ENCODE peak calls at places on chromosome 7, in five cellular contexts. N is ascending aorta, O is adrenal gland, T is cardiac muscle cell, A is upper lobe of left lung. D is an unnamed sample.
A peak's percentile ranks its signal among the peaks of the same experiment; 100 is the strongest.

GRCh38 chr7:71272509-71273214 is 140.7 kb downstream of the GALNT17 start:
- DNase-seq in A (no peak), O (no peak), N (no peak), T (no peak), D (no peak)

GRCh38 chr7:150745086-150745485 is 7.9 kb downstream of the GIMAP5 start:
- DNase-seq in T (no peak), O (no peak), N (no peak), A (no peak), D (no peak)

GRCh38 chr7:87312215-87312865 is 33.1 kb upstream of the CROT start:
- DNase-seq in A (peak; percentile 64), N (no peak), O (peak; percentile 72), T (peak; percentile 78), D (peak; percentile 46)

GRCh38 chr7:116399808-116400207 is 99.7 kb upstream of the CAV2 start:
- DNase-seq in T (peak; percentile 28), O (no peak), A (no peak), N (no peak), D (peak; percentile 22)

GRCh38 chr7:3432916-3433315 is 131.9 kb downstream of the SDK1 start:
- DNase-seq in O (no peak), T (no peak), N (no peak), A (no peak), D (no peak)

GRCh38 chr7:140617081-140617480 is 23.5 kb downstream of the DENND2A start:
- DNase-seq in A (no peak), O (no peak), T (no peak), N (no peak), D (no peak)

GRCh38 chr7:142879060-142879459 is 6.5 kb downstream of the TRPV6 start:
- DNase-seq in T (no peak), A (no peak), N (no peak), O (no peak), D (no peak)

GRCh38 chr7:102810916-102811315 is 62.1 kb downstream of the FAM185A start:
- DNase-seq in O (no peak), A (no peak), N (no peak), T (no peak), D (no peak)

GRCh38 chr7:5595545-5596045 is 172.0 kb upstream of the TNRC18 start:
- DNase-seq in A (no peak), O (no peak), N (no peak), T (no peak), D (no peak)

GRCh38 chr7:31890198-31890597 is 180.0 kb downstream of the PDE1C start:
- DNase-seq in O (no peak), A (no peak), N (no peak), T (no peak), D (no peak)

GRCh38 chr7:28068811-28069216 is 111.8 kb downstream of the JAZF1 start:
- DNase-seq in T (peak; percentile 67), N (no peak), O (no peak), A (no peak), D (peak; percentile 56)

GRCh38 chr7:2729043-2729892 is 41.3 kb downstream of the AMZ1 start:
- DNase-seq in A (no peak), O (peak; percentile 34), N (no peak), T (no peak), D (no peak)

GRCh38 chr7:153398370-153398769 is 638.8 kb downstream of the ACTR3B start:
- DNase-seq in O (no peak), N (no peak), A (no peak), T (no peak), D (no peak)

GRCh38 chr7:93150200-93150835 is 2.1 kb upstream of the SAMD9L start:
- DNase-seq in A (no peak), O (no peak), T (no peak), N (no peak), D (peak; percentile 31)

GRCh38 chr7:66140924-66141323 is 26.3 kb downstream of the CRCP start:
- DNase-seq in A (peak; percentile 81), T (peak; percentile 89), O (peak; percentile 89), N (no peak), D (peak; percentile 66)

GRCh38 chr7:78601728-78602127 is 803.2 kb downstream of the PHTF2 start:
- DNase-seq in A (no peak), T (no peak), O (no peak), N (no peak), D (no peak)

GRCh38 chr7:23404546-23405239 is 65.6 kb downstream of the IGF2BP3 start:
- DNase-seq in T (no peak), N (no peak), A (no peak), O (no peak), D (no peak)

GRCh38 chr7:133572853-133573252 is 320.0 kb downstream of the EXOC4 start:
- DNase-seq in N (no peak), A (no peak), O (no peak), T (no peak), D (no peak)

GRCh38 chr7:48087349-48087748 is 1.7 kb upstream of the UPP1 start:
- DNase-seq in N (no peak), T (peak; percentile 78), A (no peak), O (no peak), D (peak; percentile 67)

GRCh38 chr7:2800220-2800922 is 43.7 kb downstream of the GNA12 start:
- DNase-seq in T (no peak), O (peak; percentile 16), A (no peak), N (no peak), D (no peak)

GRCh38 chr7:73891178-73891885 is 30.4 kb downstream of the TMEM270 start:
- DNase-seq in N (no peak), T (no peak), A (no peak), O (no peak), D (no peak)

GRCh38 chr7:54546081-54546985 is 4.2 kb downstream of the VSTM2A start:
- DNase-seq in O (no peak), N (no peak), T (no peak), A (no peak), D (no peak)

GRCh38 chr7:69903410-69903809 is 305.1 kb downstream of the AUTS2 start:
- DNase-seq in N (no peak), O (no peak), A (no peak), T (no peak), D (no peak)

GRCh38 chr7:45435846-45436245 is 138.3 kb upstream of the ADCY1 start:
- DNase-seq in T (peak; percentile 88), N (no peak), A (no peak), O (no peak), D (peak; percentile 43)

GRCh38 chr7:107703219-107703618 is 40.7 kb upstream of the CBLL1 start:
- DNase-seq in N (no peak), A (no peak), O (no peak), T (no peak), D (no peak)

GRCh38 chr7:12607134-12607533 is 36.6 kb downstream of the SCIN start:
- DNase-seq in N (no peak), A (no peak), T (no peak), O (no peak), D (no peak)

DNA sequence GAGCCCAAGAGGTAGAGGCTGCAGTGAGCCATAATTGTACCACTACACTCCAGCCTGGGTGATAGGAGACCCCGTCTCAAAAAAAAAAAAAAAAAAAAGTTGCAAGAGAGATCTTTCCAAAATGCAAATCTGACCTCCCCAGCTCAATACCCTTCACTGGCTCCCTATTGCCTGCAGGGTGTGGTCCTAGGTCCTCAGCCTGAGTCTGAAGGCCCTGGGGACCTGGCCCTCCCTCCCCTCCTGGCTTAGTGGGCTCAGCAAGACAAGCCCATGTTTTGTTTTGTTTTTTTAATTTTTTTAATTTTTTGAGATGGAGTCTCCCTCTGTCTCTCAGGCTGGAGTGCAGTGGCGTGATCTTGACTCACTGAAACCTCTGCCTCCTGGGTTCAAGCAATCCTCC is 20.6 kb downstream of the SRRM3 start:
- DNase-seq in O (no peak), N (no peak), T (no peak), A (no peak), D (no peak)
- H3K27ac ChIP-seq in O (no peak overlapping the region), N (no peak overlapping the region), T (no peak overlapping the region), A (no peak overlapping the region), D (no peak overlapping the region)

GRCh38 chr7:124480074-124480820 is 285.3 kb downstream of the GPR37 start:
- DNase-seq in N (no peak), O (no peak), A (no peak), T (no peak), D (no peak)
- H3K4me3 ChIP-seq in N (no peak overlapping the region), O (no peak overlapping the region), A (no peak overlapping the region), T (no peak overlapping the region), D (no peak overlapping the region)

DNA sequence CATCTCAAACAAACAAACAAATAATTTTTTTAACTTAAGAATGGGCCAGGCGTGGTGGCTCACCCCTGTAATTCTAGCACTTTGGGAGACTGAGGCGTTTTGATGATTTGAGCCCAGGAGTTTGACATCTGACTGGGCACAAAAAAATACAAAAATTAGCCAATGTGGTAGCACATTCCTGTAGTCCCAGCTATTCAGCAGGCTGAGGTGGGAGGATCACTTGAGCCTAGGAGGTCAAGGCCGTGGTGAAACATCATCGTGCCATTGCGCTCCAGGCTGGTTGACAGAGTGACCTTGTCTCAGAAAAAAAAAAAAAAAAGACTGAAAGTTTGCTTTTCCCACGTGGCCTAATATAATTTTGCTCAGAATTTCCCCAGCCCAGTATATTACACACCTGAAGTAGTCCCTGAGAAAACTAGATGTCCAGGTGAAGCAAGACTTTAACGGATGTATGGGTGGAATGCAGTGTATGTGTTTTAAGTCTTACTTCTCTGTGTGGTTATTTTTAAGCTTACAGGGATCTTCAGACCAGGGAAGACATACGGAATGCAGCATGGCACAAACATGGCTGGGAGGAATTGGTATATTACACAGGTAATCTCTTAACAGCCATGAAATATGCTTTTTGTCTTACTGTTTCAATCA is 32.6 kb downstream of the NIPSNAP2 start:
- DNase-seq in T (no peak), A (no peak), O (peak; percentile 54), N (no peak), D (no peak)
- TF ChIP-seq CTCF in T (no peak), A (no peak), O (no peak), N (no peak), D (no peak)

DNA sequence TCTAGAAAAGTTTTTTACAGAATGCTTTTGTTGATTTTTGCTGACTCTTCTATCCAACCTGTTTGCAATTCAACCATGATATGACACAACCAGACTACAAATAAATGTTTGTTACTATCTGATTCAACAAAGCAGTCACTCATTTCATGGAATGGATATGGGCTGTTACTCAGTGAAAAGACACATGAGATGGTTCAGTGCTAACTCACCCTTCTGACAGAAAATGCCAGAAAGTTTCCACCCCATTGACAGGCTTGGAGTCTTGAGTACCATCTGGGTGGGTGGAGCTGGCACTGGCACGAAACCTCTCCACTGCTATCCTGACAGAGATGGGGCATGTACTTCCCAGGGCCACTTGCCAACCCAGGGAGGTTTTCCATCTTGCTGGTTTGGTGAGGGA is 39.5 kb downstream of the RBM28 start:
- DNase-seq in A (no peak), N (no peak), T (no peak), O (no peak), D (no peak)
- H3K27ac ChIP-seq in A (no peak overlapping the region), N (no peak overlapping the region), T (no peak overlapping the region), O (no peak overlapping the region), D (no peak overlapping the region)